ENCODE peak calls at places on chromosomes 13 and 19, in five cellular contexts. U is breast epithelium, C is HCT116, O is stomach, W is transverse colon. S is an unnamed sample.

GRCh38 chr13:105491345-105491744 is 1044.1 kb downstream of the EFNB2 start:
- DNase-seq in U (no peak), C (no peak), O (no peak), W (no peak), S (no peak)

GRCh38 chr13:80923907-80924306 is 583.0 kb upstream of the SPRY2 start:
- DNase-seq in U (no peak), C (no peak), O (no peak), W (no peak), S (no peak)

GRCh38 chr13:111176421-111176820 is 61.3 kb downstream of the ARHGEF7 start:
- DNase-seq in U (no peak), C (no peak), O (no peak), W (no peak), S (no peak)

GRCh38 chr13:83667606-83668005 is 214.7 kb downstream of the SLITRK1 start:
- DNase-seq in U (no peak), C (no peak), O (no peak), W (no peak), S (no peak)

GRCh38 chr19:5665781-5666513 is 14.4 kb downstream of the MICOS13 start:
- DNase-seq in U (no peak), C (no peak), O (no peak), W (no peak), S (no peak)

GRCh38 chr13:27928805-27929753 is 9.3 kb downstream of the PDX1 start:
- DNase-seq in U (no peak), C (no peak), O (no peak), W (no peak), S (no peak)

GRCh38 chr19:58536852-58537798 is 6.7 kb upstream of the TRIM28 start:
- DNase-seq in U (no peak), C (no peak), O (no peak), W (no peak), S (no peak)

GRCh38 chr13:104854007-104854406 is 1681.5 kb downstream of the EFNB2 start:
- DNase-seq in U (no peak), C (no peak), O (no peak), W (no peak), S (no peak)

GRCh38 chr19:45729774-45730388 is 815 bp downstream of the FBXO46 start:
- DNase-seq in U (no peak), C (no peak), O (no peak), W (peak; percentile 29), S (no peak)

GRCh38 chr13:85287528-85287927 is 511.7 kb downstream of the SLITRK6 start:
- DNase-seq in U (no peak), C (no peak), O (no peak), W (no peak), S (no peak)

GRCh38 chr13:27574661-27575060 is 45.7 kb downstream of the LNX2 start:
- DNase-seq in U (no peak), C (no peak), O (no peak), W (no peak), S (no peak)

GRCh38 chr19:55670280-55671053 is 4.6 kb upstream of the EPN1 start:
- DNase-seq in U (no peak), C (no peak), O (no peak), W (no peak), S (peak; percentile 95)

GRCh38 chr19:8038815-8039214 is 13.7 kb upstream of the CCL25 start:
- DNase-seq in U (no peak), C (no peak), O (no peak), W (no peak), S (no peak)

GRCh38 chr13:45374917-45375316 is 33.9 kb upstream of the TPT1 start:
- DNase-seq in U (no peak), C (no peak), O (no peak), W (no peak), S (no peak)

GRCh38 chr13:114067381-114067885 is 65.0 kb downstream of the RASA3 start:
- DNase-seq in U (no peak), C (no peak), O (no peak), W (no peak), S (no peak)

GRCh38 chr13:51283361-51283760 is 56.1 kb upstream of the SERPINE3 start:
- DNase-seq in U (no peak), C (no peak), O (no peak), W (no peak), S (no peak)

GRCh38 chr13:95156208-95156607 is 145.0 kb downstream of the ABCC4 start:
- DNase-seq in U (no peak), C (no peak), O (no peak), W (no peak), S (no peak)

GRCh38 chr19:39167461-39168257 is 29.1 kb upstream of the NCCRP1 start:
- DNase-seq in U (peak; percentile 71), C (no peak), O (peak; percentile 87), W (peak; percentile 57), S (no peak)

GRCh38 chr19:30034321-30034720 is 92.3 kb downstream of the URI1 start:
- DNase-seq in U (no peak), C (no peak), O (no peak), W (no peak), S (no peak)

GRCh38 chr19:18368504-18369222 is 17.3 kb upstream of the GDF15 start:
- DNase-seq in U (no peak), C (no peak), O (peak; percentile 62), W (no peak), S (no peak)

GRCh38 chr13:50323440-50324070 is 308.3 kb downstream of the KCNRG start:
- DNase-seq in U (no peak), C (peak; percentile 12), O (no peak), W (no peak), S (no peak)

GRCh38 chr19:35081201-35081600 is 34.4 kb upstream of the FXYD3 start:
- DNase-seq in U (no peak), C (no peak), O (no peak), W (no peak), S (no peak)

GRCh38 chr19:17114414-17114831 is 38.8 kb downstream of the MYO9B start:
- DNase-seq in U (peak; percentile 81), C (no peak), O (peak; percentile 37), W (no peak), S (no peak)

GRCh38 chr19:56333506-56333905 is 18.9 kb upstream of the ZSCAN5A start:
- DNase-seq in U (no peak), C (peak; percentile 48), O (peak; percentile 51), W (peak; percentile 54), S (no peak)

GRCh38 chr19:10760268-10760944 is 42.5 kb downstream of the DNM2 start:
- DNase-seq in U (no peak), C (peak; percentile 46), O (no peak), W (peak; percentile 49), S (no peak)

GRCh38 chr19:370641-371330 is 26.2 kb upstream of the MIER2 start:
- DNase-seq in U (no peak), C (no peak), O (no peak), W (no peak), S (no peak)

GRCh38 chr19:41013359-41013758 is 22.3 kb downstream of the CYP2B6 start:
- DNase-seq in U (no peak), C (no peak), O (no peak), W (no peak), S (no peak)

GRCh38 chr19:41018736-41019290 is 27.7 kb downstream of the CYP2B6 start:
- DNase-seq in U (no peak), C (no peak), O (no peak), W (no peak), S (peak; percentile 64)

GRCh38 chr19:41019346-41019745 is 28.3 kb downstream of the CYP2B6 start:
- DNase-seq in U (no peak), C (no peak), O (no peak), W (no peak), S (no peak)

GRCh38 chr19:41014643-41015042 is 23.6 kb downstream of the CYP2B6 start:
- DNase-seq in U (no peak), C (no peak), O (no peak), W (no peak), S (no peak)

DNA sequence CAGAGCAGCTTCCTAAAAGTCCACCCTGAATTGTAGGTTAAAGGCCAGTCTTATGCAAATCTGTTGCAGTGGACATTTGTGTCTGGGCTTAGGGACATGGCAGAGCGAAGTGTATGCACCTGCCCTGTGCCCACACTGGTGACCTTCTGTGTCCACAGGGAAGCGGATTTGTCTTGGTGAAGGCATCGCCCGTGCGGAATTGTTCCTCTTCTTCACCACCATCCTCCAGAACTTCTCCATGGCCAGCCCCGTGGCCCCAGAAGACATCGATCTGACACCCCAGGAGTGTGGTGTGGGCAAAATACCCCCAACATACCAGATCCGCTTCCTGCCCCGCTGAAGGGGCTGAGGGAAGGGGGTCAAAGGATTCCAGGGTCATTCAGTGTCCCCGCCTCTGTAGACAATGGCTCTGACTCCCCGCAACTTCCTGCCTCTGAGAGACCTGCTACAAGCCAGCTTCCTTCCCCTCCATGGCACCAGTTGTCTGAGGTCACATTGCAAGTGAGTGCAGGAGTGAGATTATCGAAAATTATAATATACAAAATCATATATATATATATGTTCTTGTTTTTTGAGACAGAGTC is 25.5 kb downstream of the CYP2B6 start:
- DNase-seq in U (no peak), C (no peak), O (no peak), W (no peak), S (peak; percentile 61)
- H3K4me3 ChIP-seq in U (no peak overlapping the region), C (no peak overlapping the region), O (no peak overlapping the region), W (no peak overlapping the region), S (no peak overlapping the region)

DNA sequence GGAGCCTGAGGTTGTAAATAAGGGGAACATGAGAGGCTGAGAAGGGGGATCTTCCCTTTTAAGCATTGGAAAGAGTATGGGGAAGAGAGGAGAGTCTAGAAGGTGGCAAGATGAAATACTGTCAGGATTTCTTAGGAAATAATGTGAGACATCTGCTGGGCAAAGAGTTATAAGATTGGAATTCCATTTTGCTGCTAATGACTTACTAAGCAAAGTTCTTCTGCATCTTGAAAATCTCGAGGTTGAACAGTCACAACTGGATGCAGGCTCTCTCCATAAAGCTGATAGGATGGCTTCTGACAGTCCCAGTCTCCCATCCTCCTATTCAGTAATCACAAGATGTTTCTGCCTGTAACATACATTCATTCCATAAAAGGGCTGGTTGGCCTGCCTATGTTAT is 45.2 kb upstream of the TDRD3 start:
- DNase-seq in U (no peak), C (no peak), O (no peak), W (no peak), S (no peak)
- TF ChIP-seq POLR2A in U (no peak), C (no peak), O (no peak), W (no peak), S (no peak)

GRCh38 chr13:39567569-39567968 is 35.4 kb downstream of the LHFPL6 start:
- DNase-seq in U (no peak), C (no peak), O (no peak), W (no peak), S (no peak)

GRCh38 chr13:39561971-39562370 is 41.0 kb downstream of the LHFPL6 start:
- DNase-seq in U (no peak), C (no peak), O (no peak), W (no peak), S (no peak)

GRCh38 chr13:39559838-39560237 is 43.2 kb downstream of the LHFPL6 start:
- DNase-seq in U (no peak), C (no peak), O (no peak), W (no peak), S (no peak)

GRCh38 chr13:39566216-39566869 is 36.6 kb downstream of the LHFPL6 start:
- DNase-seq in U (no peak), C (no peak), O (no peak), W (no peak), S (no peak)

GRCh38 chr13:39565036-39565949 is 37.7 kb downstream of the LHFPL6 start:
- DNase-seq in U (no peak), C (peak; percentile 3), O (no peak), W (no peak), S (no peak)
- TF ChIP-seq POLR2AphosphoS5 in U (no peak), C (no peak), O (no peak), W (no peak), S (no peak)

GRCh38 chr13:35475131-35475959 is 1.1 kb downstream of the MAB21L1 start:
- DNase-seq in U (no peak), C (no peak), O (peak; percentile 39), W (peak; percentile 8), S (no peak)
- H3K4me3 ChIP-seq in U (peak overlapping the region; percentile 66), C (no peak overlapping the region), O (peak overlapping the region; percentile 43), W (peak overlapping the region; percentile 2), S (peak overlapping the region; percentile 38)

GRCh38 chr19:28014821-28015405 is 1198.0 kb downstream of the UQCRFS1 start:
- DNase-seq in U (no peak), C (no peak), O (no peak), W (no peak), S (peak; percentile 56)
- TF ChIP-seq POLR2A in U (no peak), C (no peak), O (no peak), W (no peak), S (no peak)

S was measured in vagina.